ENCODE peak calls at places on chromosomes 12 and 14, in five cellular contexts. One of them, this sample, is unnamed.

GRCh38 chr14:102803139-102803538 is 25.9 kb downstream of the TRAF3 start:
- DNase-seq in neuronal stem cell: no peak
- DNase-seq in upper lobe of right lung: no peak
- DNase-seq in tibial nerve: no peak
- DNase-seq in lower lobe of right lung: no peak
- DNase-seq in this sample: no peak

GRCh38 chr14:91510171-91511013 is at the start of gene PPP4R3A:
- DNase-seq in upper lobe of right lung: peak
- DNase-seq in neuronal stem cell: peak
- DNase-seq in tibial nerve: peak
- DNase-seq in lower lobe of right lung: peak
- DNase-seq in this sample: peak

GRCh38 chr12:106898001-106898966 is 57.4 kb upstream of the TMEM263 start:
- DNase-seq in lower lobe of right lung: no peak
- DNase-seq in upper lobe of right lung: no peak
- DNase-seq in neuronal stem cell: no peak
- DNase-seq in tibial nerve: no peak
- DNase-seq in this sample: no peak

GRCh38 chr14:98614741-98615140 is 657.3 kb downstream of the BCL11B start:
- DNase-seq in lower lobe of right lung: no peak
- DNase-seq in neuronal stem cell: no peak
- DNase-seq in tibial nerve: no peak
- DNase-seq in upper lobe of right lung: no peak
- DNase-seq in this sample: no peak

GRCh38 chr12:113802966-113803828 is 162.9 kb downstream of the RBM19 start:
- DNase-seq in tibial nerve: no peak
- DNase-seq in upper lobe of right lung: peak
- DNase-seq in lower lobe of right lung: no peak
- DNase-seq in neuronal stem cell: no peak
- DNase-seq in this sample: no peak

GRCh38 chr14:104665663-104666522 is 23.5 kb upstream of the INF2 start:
- DNase-seq in lower lobe of right lung: no peak
- DNase-seq in tibial nerve: peak
- DNase-seq in neuronal stem cell: peak
- DNase-seq in upper lobe of right lung: peak
- DNase-seq in this sample: peak

GRCh38 chr12:102964872-102965271 is 7.4 kb downstream of the ASCL1 start:
- DNase-seq in lower lobe of right lung: peak
- DNase-seq in upper lobe of right lung: no peak
- DNase-seq in tibial nerve: no peak
- DNase-seq in neuronal stem cell: no peak
- DNase-seq in this sample: no peak

GRCh38 chr14:59428581-59429012 is 36.6 kb downstream of the GPR135 start:
- DNase-seq in upper lobe of right lung: no peak
- DNase-seq in neuronal stem cell: no peak
- DNase-seq in tibial nerve: no peak
- DNase-seq in lower lobe of right lung: no peak
- DNase-seq in this sample: no peak

GRCh38 chr12:109718390-109718789 is 4.8 kb downstream of the FAM222A start:
- DNase-seq in lower lobe of right lung: no peak
- DNase-seq in tibial nerve: no peak
- DNase-seq in upper lobe of right lung: no peak
- DNase-seq in neuronal stem cell: peak
- DNase-seq in this sample: no peak

GRCh38 chr12:29726321-29726692 is 57.4 kb downstream of the TMTC1 start:
- DNase-seq in upper lobe of right lung: no peak
- DNase-seq in lower lobe of right lung: no peak
- DNase-seq in tibial nerve: no peak
- DNase-seq in neuronal stem cell: no peak
- DNase-seq in this sample: no peak

GRCh38 chr12:108302471-108303311 is 36.4 kb downstream of the CMKLR1 start:
- DNase-seq in upper lobe of right lung: peak
- DNase-seq in tibial nerve: peak
- DNase-seq in lower lobe of right lung: peak
- DNase-seq in neuronal stem cell: no peak
- DNase-seq in this sample: no peak

GRCh38 chr12:103880299-103881142 is 39.5 kb upstream of the NT5DC3 start:
- DNase-seq in tibial nerve: no peak
- DNase-seq in neuronal stem cell: no peak
- DNase-seq in lower lobe of right lung: no peak
- DNase-seq in upper lobe of right lung: no peak
- DNase-seq in this sample: peak

GRCh38 chr14:101456246-101457159 is 104.8 kb upstream of the DIO3 start:
- DNase-seq in tibial nerve: no peak
- DNase-seq in lower lobe of right lung: no peak
- DNase-seq in neuronal stem cell: peak
- DNase-seq in upper lobe of right lung: no peak
- DNase-seq in this sample: no peak

GRCh38 chr12:88503344-88503743 is 76.9 kb downstream of the KITLG start:
- DNase-seq in lower lobe of right lung: no peak
- DNase-seq in tibial nerve: no peak
- DNase-seq in neuronal stem cell: no peak
- DNase-seq in upper lobe of right lung: no peak
- DNase-seq in this sample: no peak

GRCh38 chr12:76519538-76519937 is 40.0 kb downstream of the OSBPL8 start:
- DNase-seq in lower lobe of right lung: no peak
- DNase-seq in tibial nerve: no peak
- DNase-seq in neuronal stem cell: no peak
- DNase-seq in upper lobe of right lung: no peak
- DNase-seq in this sample: peak
- H3K4me3 ChIP-seq in lower lobe of right lung: no peak
- H3K4me3 ChIP-seq in tibial nerve: no peak
- H3K4me3 ChIP-seq in neuronal stem cell: no peak
- H3K4me3 ChIP-seq in upper lobe of right lung: no peak
- H3K4me3 ChIP-seq in this sample: no peak

GRCh38 chr12:18868673-18869072 is 130.8 kb downstream of the CAPZA3 start:
- DNase-seq in upper lobe of right lung: no peak
- DNase-seq in lower lobe of right lung: no peak
- DNase-seq in tibial nerve: no peak
- DNase-seq in neuronal stem cell: no peak
- DNase-seq in this sample: no peak

GRCh38 chr12:18863769-18864500 is 126.0 kb downstream of the CAPZA3 start:
- DNase-seq in tibial nerve: no peak
- DNase-seq in neuronal stem cell: no peak
- DNase-seq in upper lobe of right lung: no peak
- DNase-seq in lower lobe of right lung: no peak
- DNase-seq in this sample: no peak

GRCh38 chr12:18859400-18859799 is 121.5 kb downstream of the CAPZA3 start:
- DNase-seq in neuronal stem cell: no peak
- DNase-seq in tibial nerve: no peak
- DNase-seq in lower lobe of right lung: no peak
- DNase-seq in upper lobe of right lung: no peak
- DNase-seq in this sample: no peak

GRCh38 chr12:18861287-18861858 is 123.5 kb downstream of the CAPZA3 start:
- DNase-seq in neuronal stem cell: no peak
- DNase-seq in lower lobe of right lung: no peak
- DNase-seq in upper lobe of right lung: no peak
- DNase-seq in tibial nerve: no peak
- DNase-seq in this sample: peak

DNA sequence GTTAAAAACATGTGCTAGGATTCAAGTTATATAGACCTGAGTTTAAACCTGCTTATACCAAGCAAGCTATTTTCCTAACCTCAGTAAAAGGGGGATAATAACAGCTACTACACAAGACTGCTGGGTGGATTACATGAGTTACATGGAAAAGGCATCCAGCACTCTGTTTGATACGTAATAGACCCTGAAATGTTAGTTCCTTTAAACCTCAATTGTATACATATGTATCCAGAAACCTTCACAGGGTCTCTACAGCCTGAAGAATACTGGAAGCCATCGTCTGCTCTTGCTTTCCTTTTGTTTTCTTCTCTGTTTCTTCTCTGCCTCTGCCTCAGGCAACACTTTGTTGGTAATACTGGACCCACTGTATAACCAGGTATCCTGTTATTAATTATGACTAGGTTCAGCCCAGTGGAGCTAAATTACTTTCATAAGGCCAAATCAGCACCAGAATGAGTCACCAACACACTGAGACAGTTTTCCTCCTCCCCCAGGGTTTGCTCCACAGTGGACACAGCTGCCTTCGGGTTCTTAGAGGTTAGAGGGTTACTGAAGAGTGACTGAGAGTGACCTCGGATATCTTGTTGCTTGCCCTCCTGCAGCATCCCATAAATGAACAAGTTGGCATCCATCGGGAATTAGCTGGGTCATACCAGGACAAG is 127.1 kb downstream of the CAPZA3 start:
- DNase-seq in upper lobe of right lung: no peak
- DNase-seq in neuronal stem cell: no peak
- DNase-seq in tibial nerve: peak
- DNase-seq in lower lobe of right lung: no peak
- DNase-seq in this sample: no peak
- H3K4me3 ChIP-seq in upper lobe of right lung: no peak
- H3K4me3 ChIP-seq in neuronal stem cell: no peak
- H3K4me3 ChIP-seq in tibial nerve: no peak
- H3K4me3 ChIP-seq in lower lobe of right lung: no peak
- H3K4me3 ChIP-seq in this sample: no peak

DNA sequence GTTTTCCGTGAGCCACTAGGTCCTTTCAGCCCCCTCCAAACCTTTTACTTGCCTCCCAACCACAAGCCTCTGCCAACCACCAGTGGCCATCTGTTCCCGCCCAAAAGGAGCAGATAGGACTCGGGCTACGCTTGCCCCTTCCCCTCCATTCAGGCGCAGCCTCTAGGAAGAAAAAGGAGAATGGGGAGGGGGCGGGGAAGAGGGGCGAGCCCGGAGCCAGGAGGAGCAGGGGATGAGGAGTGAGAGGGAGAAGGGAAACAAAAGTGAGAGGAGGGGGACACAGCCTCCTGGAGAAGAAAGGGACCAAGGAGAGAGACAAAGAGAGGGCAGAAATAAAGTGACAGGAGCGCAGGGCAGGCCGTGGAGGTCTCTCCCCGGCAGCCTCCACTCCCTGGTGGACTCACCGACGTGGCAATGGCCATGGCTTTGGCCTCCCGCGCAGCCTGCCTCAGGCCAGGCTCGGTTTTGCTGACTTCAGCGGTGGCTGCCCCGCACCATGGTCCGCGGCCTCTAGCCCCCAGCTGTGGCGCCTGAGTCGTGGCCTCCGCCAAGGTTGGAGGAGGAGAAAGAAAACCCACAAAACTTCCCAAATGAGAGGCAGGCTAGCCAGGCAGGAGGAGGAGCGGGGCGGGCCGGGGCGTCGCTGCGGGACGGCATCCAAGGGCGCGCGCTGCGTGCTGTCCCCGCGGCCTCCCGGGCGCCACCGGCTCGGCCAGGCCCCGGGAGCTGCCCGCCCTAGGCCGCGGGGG is at the start of gene EFS:
- DNase-seq in upper lobe of right lung: no peak
- DNase-seq in lower lobe of right lung: no peak
- DNase-seq in tibial nerve: no peak
- DNase-seq in neuronal stem cell: peak
- DNase-seq in this sample: no peak
- H3K4me3 ChIP-seq in upper lobe of right lung: peak
- H3K4me3 ChIP-seq in lower lobe of right lung: peak
- H3K4me3 ChIP-seq in tibial nerve: peak
- H3K4me3 ChIP-seq in neuronal stem cell: peak
- H3K4me3 ChIP-seq in this sample: no peak

GRCh38 chr14:67411375-67411774 is 590 bp downstream of the PLEK2 start:
- DNase-seq in upper lobe of right lung: no peak
- DNase-seq in lower lobe of right lung: no peak
- DNase-seq in tibial nerve: no peak
- DNase-seq in neuronal stem cell: no peak
- DNase-seq in this sample: no peak
- H3K4me3 ChIP-seq in upper lobe of right lung: peak
- H3K4me3 ChIP-seq in lower lobe of right lung: peak
- H3K4me3 ChIP-seq in tibial nerve: peak
- H3K4me3 ChIP-seq in neuronal stem cell: no peak
- H3K4me3 ChIP-seq in this sample: no peak

GRCh38 chr12:75684678-75685620 is 173.5 kb upstream of the KRR1 start:
- DNase-seq in neuronal stem cell: no peak
- DNase-seq in upper lobe of right lung: no peak
- DNase-seq in lower lobe of right lung: no peak
- DNase-seq in tibial nerve: no peak
- DNase-seq in this sample: no peak
- H3K4me3 ChIP-seq in neuronal stem cell: no peak
- H3K4me3 ChIP-seq in upper lobe of right lung: no peak
- H3K4me3 ChIP-seq in lower lobe of right lung: no peak
- H3K4me3 ChIP-seq in tibial nerve: no peak
- H3K4me3 ChIP-seq in this sample: no peak

GRCh38 chr12:68803948-68804653 is 3.9 kb upstream of the MDM2 start:
- DNase-seq in upper lobe of right lung: no peak
- DNase-seq in neuronal stem cell: no peak
- DNase-seq in tibial nerve: no peak
- DNase-seq in lower lobe of right lung: no peak
- DNase-seq in this sample: no peak
- H3K4me3 ChIP-seq in upper lobe of right lung: no peak
- H3K4me3 ChIP-seq in neuronal stem cell: no peak
- H3K4me3 ChIP-seq in tibial nerve: no peak
- H3K4me3 ChIP-seq in lower lobe of right lung: no peak
- H3K4me3 ChIP-seq in this sample: no peak

DNA sequence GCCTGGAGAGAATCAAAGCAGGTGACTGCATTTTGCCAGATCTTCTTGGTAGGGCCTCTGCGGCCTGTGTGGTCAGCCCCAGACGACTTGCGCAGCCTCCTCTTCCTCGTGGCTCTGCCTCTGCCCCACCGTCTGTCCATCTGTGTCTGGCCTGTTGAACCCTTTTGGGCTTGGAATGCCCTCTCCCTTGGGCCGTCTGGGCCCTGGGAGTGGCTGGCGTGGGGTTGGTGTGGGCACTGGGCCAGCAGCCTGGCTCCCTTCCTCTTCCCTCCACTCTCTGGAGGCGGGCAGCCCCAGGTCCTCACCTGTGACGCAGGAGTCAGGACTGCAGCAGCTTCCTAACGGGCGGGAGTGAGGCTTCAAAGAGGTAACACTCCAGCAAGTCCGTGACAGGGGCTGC is 9.7 kb upstream of the CCDC197 start:
- DNase-seq in neuronal stem cell: no peak
- DNase-seq in upper lobe of right lung: no peak
- DNase-seq in tibial nerve: no peak
- DNase-seq in lower lobe of right lung: no peak
- DNase-seq in this sample: no peak
- H3K4me3 ChIP-seq in neuronal stem cell: no peak
- H3K4me3 ChIP-seq in upper lobe of right lung: no peak
- H3K4me3 ChIP-seq in tibial nerve: no peak
- H3K4me3 ChIP-seq in lower lobe of right lung: no peak
- H3K4me3 ChIP-seq in this sample: no peak